ENCODE peak calls at places on chromosome 4, in six cellular contexts. Y, Z, Q, O, K and H are unnamed samples.

GRCh38 chr4:112889619-112890294 is 159.7 kb upstream of the ANK2 start:
- DNase-seq in Y (peak; percentile 61), Z (no peak), Q (no peak), O (no peak), K (peak; percentile 17), H (peak; percentile 51)

GRCh38 chr4:175953960-175954521 is 111.6 kb upstream of the WDR17 start:
- DNase-seq in Y (no peak), Z (no peak), Q (no peak), O (no peak), K (no peak), H (peak; percentile 11)

GRCh38 chr4:52051615-52052474 is 741 bp downstream of the SPATA18 start:
- DNase-seq in Y (peak; percentile 91), Z (peak; percentile 74), Q (peak; percentile 85), O (peak; percentile 96), K (peak; percentile 95), H (peak; percentile 98)

GRCh38 chr4:155624478-155624877 is 42.2 kb upstream of the GUCY1A1 start:
- DNase-seq in Y (no peak), Z (no peak), Q (no peak), O (no peak), K (no peak), H (no peak)

GRCh38 chr4:145679991-145680455 is at the start of gene C4orf51:
- DNase-seq in Y (peak; percentile 73), Z (no peak), Q (no peak), O (no peak), K (peak; percentile 77), H (peak; percentile 59)

GRCh38 chr4:61468091-61468720 is 268.1 kb downstream of the ADGRL3 start:
- DNase-seq in Y (peak; percentile 90), Z (no peak), Q (no peak), O (no peak), K (peak; percentile 95), H (peak; percentile 94)

GRCh38 chr4:164509951-164510350 is 244.0 kb upstream of the SMIM31 start:
- DNase-seq in Y (no peak), Z (no peak), Q (no peak), O (no peak), K (peak; percentile 73), H (peak; percentile 67)

GRCh38 chr4:164768516-164768915 is 14.6 kb downstream of the SMIM31 start:
- DNase-seq in Y (peak; percentile 16), Z (no peak), Q (no peak), O (no peak), K (no peak), H (peak; percentile 2)

GRCh38 chr4:139655116-139655515 is 10.5 kb upstream of the MGST2 start:
- DNase-seq in Y (peak; percentile 40), Z (no peak), Q (no peak), O (no peak), K (peak; percentile 71), H (peak; percentile 80)

GRCh38 chr4:114272226-114272625 is 292.8 kb upstream of the ARSJ start:
- DNase-seq in Y (peak; percentile 97), Z (no peak), Q (no peak), O (no peak), K (peak; percentile 98), H (peak; percentile 95)

GRCh38 chr4:128061566-128062536 is 739 bp downstream of the LARP1B start:
- DNase-seq in Y (peak; percentile 42), Z (peak; percentile 53), Q (no peak), O (peak; percentile 90), K (peak; percentile 67), H (peak; percentile 79)
- TF ChIP-seq CTCF in Y (peak; percentile 15), Z (no peak), Q (no peak), O (peak; percentile 46), K (peak; percentile 36), H (no peak)

DNA sequence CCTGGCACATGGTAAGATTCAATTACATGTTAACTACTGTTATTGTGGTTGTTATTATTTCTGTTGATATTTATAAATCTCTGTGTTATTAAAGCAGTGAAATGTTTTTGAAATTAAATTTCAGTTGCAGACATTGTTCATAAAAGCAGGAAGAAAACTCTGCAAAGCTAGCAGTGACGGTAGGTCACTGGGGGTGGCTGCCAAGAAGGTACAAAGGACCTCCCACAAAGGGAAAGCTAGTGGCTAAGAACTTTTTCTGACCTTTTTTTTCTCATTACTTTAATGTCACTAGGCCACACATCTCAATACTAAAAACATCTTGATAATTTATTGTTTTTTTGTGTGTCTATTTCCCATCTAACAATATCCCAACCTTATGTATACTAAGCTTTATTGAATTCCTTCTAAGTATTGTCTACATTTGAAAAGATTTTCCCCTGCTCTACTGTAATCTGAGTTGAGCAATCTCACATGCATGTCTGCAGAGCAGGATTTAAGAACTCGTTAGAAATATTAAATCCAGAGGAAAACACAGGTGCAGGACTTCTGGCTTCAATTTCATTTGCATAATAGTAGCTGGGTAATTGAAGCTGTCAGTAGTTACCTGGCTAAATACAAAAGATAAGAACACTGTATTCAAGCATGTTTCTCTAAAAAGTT is 197.3 kb downstream of the CFAP299 start:
- DNase-seq in Y (no peak), Z (no peak), Q (no peak), O (no peak), K (no peak), H (no peak)
- H3K4me3 ChIP-seq in Y (no peak overlapping the region), Z (no peak overlapping the region), Q (no peak overlapping the region), O (no peak overlapping the region), K (no peak overlapping the region), H (no peak overlapping the region)

GRCh38 chr4:172543249-172543648 is 625.4 kb upstream of the GALNT7 start:
- DNase-seq in Y (no peak), Z (no peak), Q (no peak), O (no peak), K (no peak), H (no peak)
- TF ChIP-seq CTCF in Y (no peak), Z (no peak), Q (peak; percentile 47), O (peak; percentile 73), K (no peak), H (no peak)

DNA sequence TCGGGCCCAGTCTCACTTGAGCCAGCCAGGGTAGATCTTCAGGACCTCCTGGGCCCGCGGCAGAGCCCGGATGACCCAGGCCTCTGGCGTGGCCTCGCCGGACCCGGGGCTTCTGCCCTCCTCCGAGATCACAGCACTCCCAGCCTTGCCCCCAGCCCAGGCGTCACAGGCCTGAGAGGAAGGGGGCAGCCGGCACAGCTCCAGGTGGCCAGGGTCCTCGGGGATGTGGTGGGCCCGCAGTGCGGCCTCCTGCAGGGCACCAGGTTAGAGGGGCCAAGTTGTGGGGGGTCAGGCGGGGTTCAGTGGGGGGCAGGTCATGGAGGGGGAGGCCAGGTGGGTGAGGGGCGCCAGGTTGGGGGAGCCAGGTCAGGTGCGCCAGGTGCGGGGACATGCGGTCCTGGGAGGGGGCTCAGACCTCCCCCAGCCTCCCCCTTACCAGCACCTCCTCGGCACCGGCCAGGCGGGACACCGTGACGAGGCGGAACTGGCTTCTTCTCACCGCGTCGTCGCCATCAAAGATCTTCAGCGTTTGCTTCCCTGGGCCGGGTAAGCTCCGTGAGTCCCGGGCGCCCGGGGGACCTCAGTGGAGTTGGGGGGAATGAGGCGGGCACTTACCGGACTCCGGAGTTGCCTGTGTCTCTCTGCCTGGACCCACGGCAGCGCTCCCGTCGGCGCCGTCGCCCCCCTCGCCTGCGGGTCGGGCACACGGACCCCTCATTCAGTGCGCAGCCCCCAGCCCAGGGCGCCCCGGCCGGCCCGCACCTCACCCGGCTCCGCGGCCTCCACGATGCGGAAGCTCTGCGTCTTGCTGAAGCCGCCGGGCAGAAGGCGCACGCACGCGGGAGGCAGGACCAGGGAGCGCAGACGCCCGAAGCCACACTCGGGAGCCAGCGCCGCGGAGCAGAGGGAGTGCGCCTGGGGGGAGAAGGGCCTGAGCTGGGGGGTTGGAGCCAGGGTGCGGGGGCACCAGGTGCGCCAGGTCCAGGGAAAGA is 6.0 kb downstream of the DGKQ start:
- DNase-seq in Y (no peak), Z (no peak), Q (no peak), O (peak; percentile 71), K (no peak), H (peak; percentile 18)
- H3K4me3 ChIP-seq in Y (no peak overlapping the region), Z (peak overlapping the region; percentile 7), Q (peak overlapping the region; percentile 25), O (no peak overlapping the region), K (no peak overlapping the region), H (no peak overlapping the region)

GRCh38 chr4:119629142-119629471 is 503 bp upstream of the PDE5A start:
- DNase-seq in Y (no peak), Z (no peak), Q (no peak), O (no peak), K (no peak), H (no peak)
- TF ChIP-seq CTCF in Y (no peak), Z (peak; percentile 6), Q (no peak), O (no peak), K (no peak), H (no peak)

GRCh38 chr4:1033840-1034551 is 22.6 kb downstream of the FGFRL1 start:
- DNase-seq in Y (peak; percentile 73), Z (peak; percentile 53), Q (no peak), O (peak; percentile 53), K (no peak), H (no peak)

GRCh38 chr4:1032861-1033260 is 21.4 kb downstream of the FGFRL1 start:
- DNase-seq in Y (no peak), Z (no peak), Q (no peak), O (no peak), K (no peak), H (no peak)

GRCh38 chr4:1031346-1031745 is 19.9 kb downstream of the FGFRL1 start:
- DNase-seq in Y (no peak), Z (no peak), Q (no peak), O (no peak), K (no peak), H (no peak)

GRCh38 chr4:1030559-1030958 is 19.1 kb downstream of the FGFRL1 start:
- DNase-seq in Y (no peak), Z (no peak), Q (no peak), O (no peak), K (no peak), H (no peak)

GRCh38 chr4:1031956-1032795 is 20.8 kb downstream of the FGFRL1 start:
- DNase-seq in Y (no peak), Z (no peak), Q (no peak), O (peak; percentile 61), K (no peak), H (peak; percentile 30)
- H3K4me3 ChIP-seq in Y (no peak overlapping the region), Z (no peak overlapping the region), Q (no peak overlapping the region), O (no peak overlapping the region), K (no peak overlapping the region), H (no peak overlapping the region)

DNA sequence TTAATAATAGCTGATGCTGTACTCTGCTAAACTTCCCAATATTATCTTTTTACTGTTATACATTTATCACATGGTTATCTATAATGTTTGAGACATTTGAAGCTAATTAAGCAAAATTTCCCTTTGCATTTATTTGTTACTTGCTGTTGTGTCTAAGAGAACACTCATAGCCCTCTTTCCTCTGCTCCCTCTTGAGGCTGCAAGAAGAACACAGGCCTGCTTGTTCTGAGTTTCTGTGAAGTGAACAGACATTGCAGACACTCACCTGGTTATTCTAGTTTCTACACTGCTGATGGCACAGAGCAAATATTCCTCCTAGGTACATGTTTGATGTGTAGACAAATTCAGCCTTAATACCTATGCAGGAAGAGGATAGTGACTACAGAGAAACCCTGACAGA is 367.8 kb downstream of the GASK1B start:
- DNase-seq in Y (peak; percentile 12), Z (no peak), Q (no peak), O (no peak), K (peak; percentile 32), H (peak; percentile 46)
- TF ChIP-seq CTCF in Y (peak; percentile 55), Z (peak; percentile 31), Q (peak; percentile 36), O (peak; percentile 74), K (peak; percentile 37), H (peak; percentile 66)

GRCh38 chr4:7890635-7891393 is 48.8 kb downstream of the AFAP1 start:
- DNase-seq in Y (peak; percentile 89), Z (no peak), Q (no peak), O (no peak), K (peak; percentile 88), H (peak; percentile 83)
- H3K4me3 ChIP-seq in Y (no peak overlapping the region), Z (no peak overlapping the region), Q (no peak overlapping the region), O (no peak overlapping the region), K (no peak overlapping the region), H (no peak overlapping the region)

GRCh38 chr4:47926667-47927258 is 12.4 kb upstream of the NFXL1 start:
- DNase-seq in Y (peak; percentile 42), Z (no peak), Q (no peak), O (peak; percentile 87), K (peak; percentile 58), H (peak; percentile 62)
- TF ChIP-seq CTCF in Y (peak; percentile 86), Z (peak; percentile 69), Q (peak; percentile 75), O (peak; percentile 84), K (peak; percentile 80), H (peak; percentile 81)